ENCODE peak calls at places on chromosomes 16 and 17, in ten cellular contexts. One of them, this sample, is unnamed.

GRCh38 chr17:55480907-55481306 is 30.3 kb downstream of the SMIM36 start:
- DNase-seq in mesenchymal stem cell: no peak
- DNase-seq in tibial artery: no peak
- DNase-seq in heart right ventricle: no peak
- DNase-seq in body of pancreas: no peak
- DNase-seq in thoracic aorta: no peak
- DNase-seq in cardiac muscle cell: no peak
- DNase-seq in pancreas: no peak
- DNase-seq in GM23248: no peak
- DNase-seq in trophoblast cell: no peak
- DNase-seq in this sample: no peak

GRCh38 chr16:10728035-10728462 is 15.6 kb upstream of the NUBP1 start:
- DNase-seq in mesenchymal stem cell: no peak
- DNase-seq in tibial artery: no peak
- DNase-seq in heart right ventricle: no peak
- DNase-seq in body of pancreas: no peak
- DNase-seq in thoracic aorta: no peak
- DNase-seq in cardiac muscle cell: no peak
- DNase-seq in pancreas: no peak
- DNase-seq in GM23248: no peak
- DNase-seq in trophoblast cell: no peak
- DNase-seq in this sample: no peak

GRCh38 chr16:4011225-4011939 is 104.9 kb downstream of the ADCY9 start:
- DNase-seq in mesenchymal stem cell: no peak
- DNase-seq in tibial artery: no peak
- DNase-seq in heart right ventricle: no peak
- DNase-seq in body of pancreas: no peak
- DNase-seq in thoracic aorta: no peak
- DNase-seq in cardiac muscle cell: no peak
- DNase-seq in pancreas: no peak
- DNase-seq in GM23248: no peak
- DNase-seq in trophoblast cell: no peak
- DNase-seq in this sample: no peak

GRCh38 chr16:65601781-65602180 is 479.9 kb upstream of the CDH11 start:
- DNase-seq in mesenchymal stem cell: peak
- DNase-seq in tibial artery: no peak
- DNase-seq in heart right ventricle: no peak
- DNase-seq in body of pancreas: no peak
- DNase-seq in thoracic aorta: no peak
- DNase-seq in cardiac muscle cell: peak
- DNase-seq in pancreas: no peak
- DNase-seq in GM23248: no peak
- DNase-seq in trophoblast cell: no peak
- DNase-seq in this sample: no peak

GRCh38 chr17:75238684-75239191 is 22.7 kb downstream of the GGA3 start:
- DNase-seq in mesenchymal stem cell: peak
- DNase-seq in tibial artery: no peak
- DNase-seq in heart right ventricle: peak
- DNase-seq in body of pancreas: peak
- DNase-seq in thoracic aorta: no peak
- DNase-seq in cardiac muscle cell: peak
- DNase-seq in pancreas: no peak
- DNase-seq in GM23248: peak
- DNase-seq in trophoblast cell: peak
- DNase-seq in this sample: no peak

GRCh38 chr16:84308120-84308519 is 13.4 kb downstream of the WFDC1 start:
- DNase-seq in mesenchymal stem cell: peak
- DNase-seq in tibial artery: peak
- DNase-seq in heart right ventricle: peak
- DNase-seq in body of pancreas: no peak
- DNase-seq in thoracic aorta: no peak
- DNase-seq in cardiac muscle cell: peak
- DNase-seq in pancreas: peak
- DNase-seq in GM23248: peak
- DNase-seq in trophoblast cell: peak
- DNase-seq in this sample: peak

GRCh38 chr16:57187508-57187854 is 1.4 kb downstream of the RSPRY1 start:
- DNase-seq in mesenchymal stem cell: no peak
- DNase-seq in tibial artery: no peak
- DNase-seq in heart right ventricle: no peak
- DNase-seq in body of pancreas: no peak
- DNase-seq in thoracic aorta: no peak
- DNase-seq in cardiac muscle cell: peak
- DNase-seq in pancreas: no peak
- DNase-seq in GM23248: no peak
- DNase-seq in trophoblast cell: no peak
- DNase-seq in this sample: no peak

GRCh38 chr17:73278049-73278464 is 16.4 kb upstream of the CPSF4L start:
- DNase-seq in mesenchymal stem cell: no peak
- DNase-seq in tibial artery: no peak
- DNase-seq in heart right ventricle: no peak
- DNase-seq in body of pancreas: peak
- DNase-seq in thoracic aorta: no peak
- DNase-seq in cardiac muscle cell: no peak
- DNase-seq in pancreas: peak
- DNase-seq in GM23248: no peak
- DNase-seq in trophoblast cell: no peak
- DNase-seq in this sample: no peak

GRCh38 chr16:50395763-50396710 is 27.2 kb upstream of the BRD7 start:
- DNase-seq in mesenchymal stem cell: no peak
- DNase-seq in tibial artery: no peak
- DNase-seq in heart right ventricle: no peak
- DNase-seq in body of pancreas: no peak
- DNase-seq in thoracic aorta: no peak
- DNase-seq in cardiac muscle cell: no peak
- DNase-seq in pancreas: no peak
- DNase-seq in GM23248: no peak
- DNase-seq in trophoblast cell: no peak
- DNase-seq in this sample: no peak

GRCh38 chr17:11780621-11781020 is 182.4 kb downstream of the DNAH9 start:
- DNase-seq in mesenchymal stem cell: no peak
- DNase-seq in tibial artery: no peak
- DNase-seq in heart right ventricle: no peak
- DNase-seq in body of pancreas: no peak
- DNase-seq in thoracic aorta: no peak
- DNase-seq in cardiac muscle cell: no peak
- DNase-seq in pancreas: no peak
- DNase-seq in GM23248: no peak
- DNase-seq in trophoblast cell: no peak
- DNase-seq in this sample: no peak

DNA sequence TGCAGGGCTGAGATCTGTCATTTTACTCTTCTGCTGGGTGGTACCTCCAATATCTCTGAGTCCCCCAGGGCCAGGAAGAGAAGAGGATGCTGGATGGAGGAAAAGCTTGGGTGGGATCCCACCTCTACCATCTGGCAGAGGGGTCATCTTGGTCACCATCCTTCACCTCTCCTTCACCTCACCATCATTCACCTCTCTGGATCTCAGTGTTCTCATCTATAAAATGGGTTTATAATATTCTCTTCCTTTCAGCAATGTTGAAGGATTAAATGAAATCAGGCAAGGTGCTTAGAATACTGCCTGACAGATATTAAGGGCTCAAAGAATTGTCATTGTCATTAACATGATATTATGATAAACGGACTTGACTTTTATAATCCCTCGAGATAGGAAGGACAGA is 195.8 kb downstream of the SNX29 start:
- DNase-seq in mesenchymal stem cell: no peak
- DNase-seq in tibial artery: no peak
- DNase-seq in heart right ventricle: no peak
- DNase-seq in body of pancreas: no peak
- DNase-seq in thoracic aorta: no peak
- DNase-seq in cardiac muscle cell: no peak
- DNase-seq in pancreas: no peak
- DNase-seq in GM23248: no peak
- DNase-seq in trophoblast cell: no peak
- DNase-seq in this sample: no peak
- H3K27ac ChIP-seq in mesenchymal stem cell: no peak
- H3K27ac ChIP-seq in tibial artery: no peak
- H3K27ac ChIP-seq in heart right ventricle: no peak
- H3K27ac ChIP-seq in body of pancreas: no peak
- H3K27ac ChIP-seq in thoracic aorta: no peak
- H3K27ac ChIP-seq in cardiac muscle cell: no peak
- H3K27ac ChIP-seq in pancreas: no peak
- H3K27ac ChIP-seq in GM23248: no peak
- H3K27ac ChIP-seq in trophoblast cell: no peak
- H3K27ac ChIP-seq in this sample: no peak

DNA sequence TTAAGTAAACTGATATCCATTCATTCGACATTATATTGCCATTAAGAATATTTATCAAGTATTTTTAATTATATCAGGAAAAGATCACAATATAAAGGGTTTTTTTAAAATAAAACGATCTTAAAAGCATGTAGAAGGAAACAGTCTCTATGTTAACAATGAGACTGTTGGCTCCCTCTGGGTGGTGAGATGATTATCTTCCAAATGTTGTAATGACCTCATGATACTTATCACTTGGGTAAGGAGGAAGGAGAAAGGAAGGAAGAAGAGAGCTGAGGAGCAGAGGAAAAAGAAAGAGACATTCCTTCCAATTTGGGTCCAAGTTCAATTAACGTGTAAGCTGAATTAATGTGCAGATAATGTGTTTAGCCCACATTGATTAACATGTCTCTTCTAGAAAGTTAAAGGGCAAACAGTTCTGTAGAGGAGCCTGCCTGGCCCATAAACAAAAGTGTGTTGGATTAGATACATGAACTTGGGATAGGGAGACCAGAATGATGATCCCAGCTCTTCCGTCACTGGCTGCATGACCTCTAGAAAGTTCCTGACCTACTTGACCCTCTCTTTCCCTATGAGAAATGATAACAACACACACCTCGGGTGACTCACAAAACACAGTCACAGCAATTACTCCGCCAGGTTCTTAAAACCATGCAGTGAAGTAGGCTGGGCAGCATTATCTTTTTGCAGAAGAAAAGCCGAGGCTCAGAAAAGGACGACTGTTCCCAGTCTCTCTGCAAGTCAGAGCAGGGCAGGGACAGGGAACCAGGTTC is 32.0 kb downstream of the PIMREG start:
- DNase-seq in mesenchymal stem cell: no peak
- DNase-seq in tibial artery: no peak
- DNase-seq in heart right ventricle: no peak
- DNase-seq in body of pancreas: no peak
- DNase-seq in thoracic aorta: no peak
- DNase-seq in cardiac muscle cell: no peak
- DNase-seq in pancreas: no peak
- DNase-seq in GM23248: peak
- DNase-seq in trophoblast cell: peak
- DNase-seq in this sample: no peak
- H3K27ac ChIP-seq in mesenchymal stem cell: no peak
- H3K27ac ChIP-seq in tibial artery: no peak
- H3K27ac ChIP-seq in heart right ventricle: no peak
- H3K27ac ChIP-seq in body of pancreas: no peak
- H3K27ac ChIP-seq in thoracic aorta: no peak
- H3K27ac ChIP-seq in cardiac muscle cell: no peak
- H3K27ac ChIP-seq in pancreas: no peak
- H3K27ac ChIP-seq in GM23248: no peak
- H3K27ac ChIP-seq in trophoblast cell: no peak
- H3K27ac ChIP-seq in this sample: no peak

GRCh38 chr17:8965394-8966168 is at the start of gene PIK3R5:
- DNase-seq in mesenchymal stem cell: no peak
- DNase-seq in tibial artery: peak
- DNase-seq in heart right ventricle: peak
- DNase-seq in body of pancreas: peak
- DNase-seq in thoracic aorta: no peak
- DNase-seq in cardiac muscle cell: no peak
- DNase-seq in pancreas: peak
- DNase-seq in GM23248: no peak
- DNase-seq in trophoblast cell: peak
- DNase-seq in this sample: no peak
- H3K27ac ChIP-seq in mesenchymal stem cell: no peak
- H3K27ac ChIP-seq in tibial artery: no peak
- H3K27ac ChIP-seq in heart right ventricle: peak
- H3K27ac ChIP-seq in body of pancreas: no peak
- H3K27ac ChIP-seq in thoracic aorta: peak
- H3K27ac ChIP-seq in cardiac muscle cell: no peak
- H3K27ac ChIP-seq in pancreas: peak
- H3K27ac ChIP-seq in GM23248: no peak
- H3K27ac ChIP-seq in trophoblast cell: no peak
- H3K27ac ChIP-seq in this sample: peak

GRCh38 chr17:48596000-48596734 is 2.6 kb upstream of the HOXB5 start:
- DNase-seq in mesenchymal stem cell: no peak
- DNase-seq in tibial artery: no peak
- DNase-seq in heart right ventricle: no peak
- DNase-seq in body of pancreas: no peak
- DNase-seq in thoracic aorta: no peak
- DNase-seq in cardiac muscle cell: no peak
- DNase-seq in pancreas: no peak
- DNase-seq in GM23248: no peak
- DNase-seq in trophoblast cell: no peak
- DNase-seq in this sample: no peak
- H3K27ac ChIP-seq in mesenchymal stem cell: peak
- H3K27ac ChIP-seq in tibial artery: no peak
- H3K27ac ChIP-seq in heart right ventricle: no peak
- H3K27ac ChIP-seq in body of pancreas: no peak
- H3K27ac ChIP-seq in thoracic aorta: no peak
- H3K27ac ChIP-seq in cardiac muscle cell: no peak
- H3K27ac ChIP-seq in pancreas: no peak
- H3K27ac ChIP-seq in GM23248: no peak
- H3K27ac ChIP-seq in trophoblast cell: no peak
- H3K27ac ChIP-seq in this sample: no peak

DNA sequence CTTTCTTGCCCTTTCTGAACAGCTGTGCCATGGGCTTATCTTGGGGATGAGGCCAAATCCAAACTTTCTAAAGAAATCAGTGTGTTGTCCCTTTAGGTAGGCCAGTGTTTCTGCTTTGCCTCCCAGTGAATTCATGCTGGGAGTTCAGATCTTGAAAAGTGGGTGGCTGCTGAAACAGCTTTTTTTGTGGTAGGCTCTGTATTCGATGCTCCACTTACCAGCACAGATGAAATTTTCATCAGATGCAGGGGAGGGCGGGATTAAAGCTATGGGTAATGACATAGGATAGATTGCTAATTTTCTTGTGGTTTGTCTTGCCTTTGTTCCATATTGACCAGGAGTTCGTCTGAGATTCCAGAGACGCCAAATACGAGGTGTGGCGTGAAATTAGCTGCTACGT is 2.8 kb downstream of the SOCS7 start:
- DNase-seq in mesenchymal stem cell: no peak
- DNase-seq in tibial artery: no peak
- DNase-seq in heart right ventricle: no peak
- DNase-seq in body of pancreas: no peak
- DNase-seq in thoracic aorta: no peak
- DNase-seq in cardiac muscle cell: no peak
- DNase-seq in pancreas: no peak
- DNase-seq in GM23248: no peak
- DNase-seq in trophoblast cell: no peak
- DNase-seq in this sample: no peak
- H3K27ac ChIP-seq in mesenchymal stem cell: no peak
- H3K27ac ChIP-seq in tibial artery: peak
- H3K27ac ChIP-seq in heart right ventricle: no peak
- H3K27ac ChIP-seq in body of pancreas: no peak
- H3K27ac ChIP-seq in thoracic aorta: no peak
- H3K27ac ChIP-seq in cardiac muscle cell: no peak
- H3K27ac ChIP-seq in pancreas: no peak
- H3K27ac ChIP-seq in GM23248: no peak
- H3K27ac ChIP-seq in trophoblast cell: no peak
- H3K27ac ChIP-seq in this sample: no peak

DNA sequence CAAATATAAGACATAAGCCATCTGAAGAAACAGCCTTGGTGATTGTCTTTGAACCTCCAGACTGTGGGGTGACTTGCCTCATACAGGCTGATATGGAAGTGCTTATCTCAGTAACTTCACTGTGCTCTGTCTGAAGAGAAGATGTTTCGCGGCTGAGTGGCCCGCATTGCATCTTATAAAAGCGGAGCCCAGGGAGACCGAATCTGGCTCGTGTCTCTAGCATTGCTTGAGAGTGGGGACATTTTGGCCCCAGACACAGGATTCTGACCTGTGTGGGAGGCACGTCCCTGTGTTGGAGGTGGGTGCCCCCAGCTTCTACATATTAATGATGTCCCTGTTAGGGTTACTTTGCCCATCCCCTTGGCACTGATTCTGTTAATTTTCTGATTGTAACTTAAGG is 66.4 kb downstream of the METRNL start:
- DNase-seq in mesenchymal stem cell: no peak
- DNase-seq in tibial artery: peak
- DNase-seq in heart right ventricle: no peak
- DNase-seq in body of pancreas: peak
- DNase-seq in thoracic aorta: no peak
- DNase-seq in cardiac muscle cell: no peak
- DNase-seq in pancreas: no peak
- DNase-seq in GM23248: no peak
- DNase-seq in trophoblast cell: no peak
- DNase-seq in this sample: no peak
- H3K27ac ChIP-seq in mesenchymal stem cell: no peak
- H3K27ac ChIP-seq in tibial artery: no peak
- H3K27ac ChIP-seq in heart right ventricle: no peak
- H3K27ac ChIP-seq in body of pancreas: no peak
- H3K27ac ChIP-seq in thoracic aorta: no peak
- H3K27ac ChIP-seq in cardiac muscle cell: no peak
- H3K27ac ChIP-seq in pancreas: no peak
- H3K27ac ChIP-seq in GM23248: no peak
- H3K27ac ChIP-seq in trophoblast cell: no peak
- H3K27ac ChIP-seq in this sample: peak